ENCODE peak calls at places on chromosome 3, in eight cellular contexts. One of them, this sample, is unnamed.

GRCh38 chr3:102235679-102236078 is 199.1 kb upstream of the ZPLD1 start:
- DNase-seq in tibial artery: no peak
- DNase-seq in KG1: peak; percentile 19
- DNase-seq in fibroblast of the conjunctiva: peak; percentile 22
- DNase-seq in IMR-90: peak; percentile 27
- DNase-seq in cardiac fibroblast: no peak
- DNase-seq in suprapubic skin: no peak
- DNase-seq in natural killer cell: no peak
- DNase-seq in this sample: no peak

GRCh38 chr3:115478359-115478758 is 145.0 kb upstream of the GAP43 start:
- DNase-seq in suprapubic skin: no peak
- DNase-seq in tibial artery: no peak
- DNase-seq in KG1: no peak
- DNase-seq in natural killer cell: no peak
- DNase-seq in fibroblast of the conjunctiva: no peak
- DNase-seq in IMR-90: no peak
- DNase-seq in cardiac fibroblast: no peak
- DNase-seq in this sample: no peak

GRCh38 chr3:63655519-63655918 is 3.0 kb downstream of the SNTN start:
- DNase-seq in fibroblast of the conjunctiva: no peak
- DNase-seq in natural killer cell: no peak
- DNase-seq in IMR-90: peak; percentile 56
- DNase-seq in cardiac fibroblast: peak; percentile 28
- DNase-seq in tibial artery: no peak
- DNase-seq in KG1: no peak
- DNase-seq in suprapubic skin: no peak
- DNase-seq in this sample: no peak

GRCh38 chr3:81684739-81685395 is 76.6 kb downstream of the GBE1 start:
- DNase-seq in suprapubic skin: no peak
- DNase-seq in KG1: no peak
- DNase-seq in cardiac fibroblast: peak; percentile 45
- DNase-seq in fibroblast of the conjunctiva: no peak
- DNase-seq in IMR-90: peak; percentile 27
- DNase-seq in natural killer cell: no peak
- DNase-seq in tibial artery: no peak
- DNase-seq in this sample: no peak

GRCh38 chr3:126101521-126101982 is 17.6 kb upstream of the SLC41A3 start:
- DNase-seq in suprapubic skin: no peak
- DNase-seq in KG1: no peak
- DNase-seq in fibroblast of the conjunctiva: no peak
- DNase-seq in tibial artery: no peak
- DNase-seq in natural killer cell: no peak
- DNase-seq in cardiac fibroblast: no peak
- DNase-seq in IMR-90: no peak
- DNase-seq in this sample: peak; percentile 74

GRCh38 chr3:117473981-117474563 is 764.5 kb downstream of the TUSC7 start:
- DNase-seq in fibroblast of the conjunctiva: no peak
- DNase-seq in KG1: no peak
- DNase-seq in tibial artery: no peak
- DNase-seq in IMR-90: no peak
- DNase-seq in cardiac fibroblast: no peak
- DNase-seq in suprapubic skin: no peak
- DNase-seq in natural killer cell: no peak
- DNase-seq in this sample: no peak

GRCh38 chr3:33096103-33096868 is 660 bp downstream of the GLB1 start:
- DNase-seq in cardiac fibroblast: peak; percentile 46
- DNase-seq in natural killer cell: peak; percentile 36
- DNase-seq in suprapubic skin: no peak
- DNase-seq in tibial artery: peak; percentile 33
- DNase-seq in IMR-90: peak; percentile 30
- DNase-seq in fibroblast of the conjunctiva: no peak
- DNase-seq in KG1: no peak
- DNase-seq in this sample: peak; percentile 81

GRCh38 chr3:39657075-39657474 is 152.3 kb upstream of the MYRIP start:
- DNase-seq in tibial artery: no peak
- DNase-seq in natural killer cell: no peak
- DNase-seq in suprapubic skin: no peak
- DNase-seq in fibroblast of the conjunctiva: no peak
- DNase-seq in IMR-90: no peak
- DNase-seq in KG1: no peak
- DNase-seq in cardiac fibroblast: no peak
- DNase-seq in this sample: no peak

GRCh38 chr3:190242147-190242546 is 80.1 kb downstream of the CLDN1 start:
- DNase-seq in natural killer cell: no peak
- DNase-seq in tibial artery: no peak
- DNase-seq in cardiac fibroblast: no peak
- DNase-seq in suprapubic skin: no peak
- DNase-seq in fibroblast of the conjunctiva: no peak
- DNase-seq in IMR-90: no peak
- DNase-seq in KG1: no peak
- DNase-seq in this sample: no peak

GRCh38 chr3:128343287-128344045 is 123.2 kb downstream of the DNAJB8 start:
- DNase-seq in IMR-90: peak; percentile 66
- DNase-seq in cardiac fibroblast: peak; percentile 59
- DNase-seq in suprapubic skin: no peak
- DNase-seq in natural killer cell: no peak
- DNase-seq in tibial artery: no peak
- DNase-seq in fibroblast of the conjunctiva: no peak
- DNase-seq in KG1: no peak
- DNase-seq in this sample: no peak

GRCh38 chr3:156729460-156730179 is 55.2 kb downstream of the TIPARP start:
- DNase-seq in suprapubic skin: no peak
- DNase-seq in IMR-90: no peak
- DNase-seq in tibial artery: no peak
- DNase-seq in fibroblast of the conjunctiva: no peak
- DNase-seq in KG1: no peak
- DNase-seq in cardiac fibroblast: no peak
- DNase-seq in natural killer cell: no peak
- DNase-seq in this sample: no peak

GRCh38 chr3:12773724-12774105 is 14.7 kb upstream of the TMEM40 start:
- DNase-seq in KG1: no peak
- DNase-seq in fibroblast of the conjunctiva: no peak
- DNase-seq in tibial artery: no peak
- DNase-seq in suprapubic skin: peak; percentile 23
- DNase-seq in natural killer cell: no peak
- DNase-seq in cardiac fibroblast: no peak
- DNase-seq in IMR-90: no peak
- DNase-seq in this sample: no peak

GRCh38 chr3:197309528-197310361 is 11.3 kb upstream of the DLG1 start:
- DNase-seq in tibial artery: no peak
- DNase-seq in KG1: no peak
- DNase-seq in suprapubic skin: no peak
- DNase-seq in natural killer cell: no peak
- DNase-seq in IMR-90: peak; percentile 93
- DNase-seq in cardiac fibroblast: peak; percentile 88
- DNase-seq in fibroblast of the conjunctiva: peak; percentile 78
- DNase-seq in this sample: no peak

GRCh38 chr3:189936210-189936609 is 184.5 kb downstream of the P3H2 start:
- DNase-seq in IMR-90: no peak
- DNase-seq in suprapubic skin: no peak
- DNase-seq in tibial artery: no peak
- DNase-seq in KG1: no peak
- DNase-seq in fibroblast of the conjunctiva: no peak
- DNase-seq in natural killer cell: no peak
- DNase-seq in cardiac fibroblast: no peak
- DNase-seq in this sample: no peak

GRCh38 chr3:94525039-94525438 is 462.2 kb downstream of the NSUN3 start:
- DNase-seq in KG1: no peak
- DNase-seq in natural killer cell: no peak
- DNase-seq in cardiac fibroblast: peak; percentile 10
- DNase-seq in suprapubic skin: no peak
- DNase-seq in IMR-90: peak; percentile 13
- DNase-seq in tibial artery: no peak
- DNase-seq in fibroblast of the conjunctiva: no peak
- DNase-seq in this sample: no peak

GRCh38 chr3:61524933-61525332 is 36.4 kb upstream of the PTPRG start:
- DNase-seq in KG1: no peak
- DNase-seq in natural killer cell: no peak
- DNase-seq in fibroblast of the conjunctiva: no peak
- DNase-seq in suprapubic skin: no peak
- DNase-seq in cardiac fibroblast: peak; percentile 31
- DNase-seq in tibial artery: no peak
- DNase-seq in IMR-90: no peak
- DNase-seq in this sample: no peak

GRCh38 chr3:132404276-132404675 is 13.0 kb upstream of the DNAJC13 start:
- DNase-seq in suprapubic skin: no peak
- DNase-seq in KG1: no peak
- DNase-seq in tibial artery: no peak
- DNase-seq in fibroblast of the conjunctiva: no peak
- DNase-seq in IMR-90: no peak
- DNase-seq in natural killer cell: no peak
- DNase-seq in cardiac fibroblast: peak; percentile 54
- DNase-seq in this sample: no peak

GRCh38 chr3:155387571-155387970 is 94.1 kb upstream of the STRIT1 start:
- DNase-seq in IMR-90: no peak
- DNase-seq in tibial artery: no peak
- DNase-seq in KG1: no peak
- DNase-seq in natural killer cell: no peak
- DNase-seq in fibroblast of the conjunctiva: no peak
- DNase-seq in cardiac fibroblast: no peak
- DNase-seq in suprapubic skin: no peak
- DNase-seq in this sample: no peak

GRCh38 chr3:113054552-113054951 is 63.8 kb downstream of the GTPBP8 start:
- DNase-seq in IMR-90: peak; percentile 69
- DNase-seq in natural killer cell: no peak
- DNase-seq in tibial artery: no peak
- DNase-seq in KG1: no peak
- DNase-seq in fibroblast of the conjunctiva: peak; percentile 41
- DNase-seq in suprapubic skin: no peak
- DNase-seq in cardiac fibroblast: peak; percentile 80
- DNase-seq in this sample: no peak

GRCh38 chr3:128021768-128022372 is 30.4 kb upstream of the SEC61A1 start:
- DNase-seq in KG1: no peak
- DNase-seq in cardiac fibroblast: no peak
- DNase-seq in tibial artery: no peak
- DNase-seq in fibroblast of the conjunctiva: no peak
- DNase-seq in IMR-90: no peak
- DNase-seq in natural killer cell: no peak
- DNase-seq in suprapubic skin: no peak
- DNase-seq in this sample: no peak

GRCh38 chr3:72306800-72307341 is 521.9 kb upstream of the PROK2 start:
- DNase-seq in cardiac fibroblast: no peak
- DNase-seq in natural killer cell: no peak
- DNase-seq in KG1: no peak
- DNase-seq in IMR-90: peak; percentile 33
- DNase-seq in tibial artery: no peak
- DNase-seq in fibroblast of the conjunctiva: peak; percentile 49
- DNase-seq in suprapubic skin: no peak
- DNase-seq in this sample: no peak

GRCh38 chr3:101325393-101326134 is 5.2 kb upstream of the IMPG2 start:
- DNase-seq in suprapubic skin: no peak
- DNase-seq in natural killer cell: no peak
- DNase-seq in IMR-90: no peak
- DNase-seq in cardiac fibroblast: no peak
- DNase-seq in KG1: no peak
- DNase-seq in fibroblast of the conjunctiva: peak; percentile 4
- DNase-seq in tibial artery: no peak
- DNase-seq in this sample: no peak

GRCh38 chr3:99111235-99111634 is 209.7 kb upstream of the DCBLD2 start:
- DNase-seq in KG1: no peak
- DNase-seq in tibial artery: no peak
- DNase-seq in suprapubic skin: no peak
- DNase-seq in natural killer cell: no peak
- DNase-seq in fibroblast of the conjunctiva: no peak
- DNase-seq in cardiac fibroblast: no peak
- DNase-seq in IMR-90: peak; percentile 56
- DNase-seq in this sample: no peak

GRCh38 chr3:105847452-105847851 is 21.4 kb downstream of the CBLB start:
- DNase-seq in KG1: no peak
- DNase-seq in fibroblast of the conjunctiva: no peak
- DNase-seq in natural killer cell: no peak
- DNase-seq in suprapubic skin: no peak
- DNase-seq in tibial artery: no peak
- DNase-seq in IMR-90: no peak
- DNase-seq in cardiac fibroblast: no peak
- DNase-seq in this sample: no peak

GRCh38 chr3:35772364-35773009 is 133.2 kb downstream of the ARPP21 start:
- DNase-seq in KG1: no peak
- DNase-seq in suprapubic skin: no peak
- DNase-seq in IMR-90: no peak
- DNase-seq in cardiac fibroblast: no peak
- DNase-seq in fibroblast of the conjunctiva: no peak
- DNase-seq in tibial artery: no peak
- DNase-seq in natural killer cell: no peak
- DNase-seq in this sample: no peak

GRCh38 chr3:180802837-180803236 is 109.6 kb upstream of the FXR1 start:
- DNase-seq in KG1: no peak
- DNase-seq in suprapubic skin: no peak
- DNase-seq in fibroblast of the conjunctiva: peak; percentile 1
- DNase-seq in tibial artery: no peak
- DNase-seq in IMR-90: peak; percentile 4
- DNase-seq in natural killer cell: no peak
- DNase-seq in cardiac fibroblast: peak; percentile 46
- DNase-seq in this sample: no peak

GRCh38 chr3:115999598-115999997 is 376.3 kb downstream of the GAP43 start:
- DNase-seq in IMR-90: peak; percentile 20
- DNase-seq in natural killer cell: no peak
- DNase-seq in suprapubic skin: no peak
- DNase-seq in cardiac fibroblast: no peak
- DNase-seq in fibroblast of the conjunctiva: no peak
- DNase-seq in tibial artery: no peak
- DNase-seq in KG1: no peak
- DNase-seq in this sample: no peak

GRCh38 chr3:127304121-127304744 is 16.4 kb upstream of the PRR20G start:
- DNase-seq in fibroblast of the conjunctiva: no peak
- DNase-seq in tibial artery: no peak
- DNase-seq in KG1: no peak
- DNase-seq in suprapubic skin: no peak
- DNase-seq in cardiac fibroblast: no peak
- DNase-seq in natural killer cell: no peak
- DNase-seq in IMR-90: no peak
- DNase-seq in this sample: no peak

GRCh38 chr3:175404026-175404425 is 544.9 kb downstream of the NAALADL2 start:
- DNase-seq in IMR-90: peak; percentile 32
- DNase-seq in natural killer cell: no peak
- DNase-seq in suprapubic skin: no peak
- DNase-seq in KG1: no peak
- DNase-seq in fibroblast of the conjunctiva: peak; percentile 56
- DNase-seq in cardiac fibroblast: peak; percentile 73
- DNase-seq in tibial artery: peak; percentile 21
- DNase-seq in this sample: no peak

GRCh38 chr3:105367406-105368213 is 901 bp downstream of the ALCAM start:
- DNase-seq in suprapubic skin: peak; percentile 84
- DNase-seq in fibroblast of the conjunctiva: no peak
- DNase-seq in tibial artery: peak; percentile 71
- DNase-seq in KG1: peak; percentile 42
- DNase-seq in cardiac fibroblast: peak; percentile 73
- DNase-seq in natural killer cell: peak; percentile 29
- DNase-seq in IMR-90: peak; percentile 70
- DNase-seq in this sample: peak; percentile 78

GRCh38 chr3:10518506-10519150 is 13.2 kb upstream of the ATP2B2 start:
- DNase-seq in cardiac fibroblast: peak; percentile 21
- DNase-seq in natural killer cell: no peak
- DNase-seq in KG1: no peak
- DNase-seq in tibial artery: no peak
- DNase-seq in fibroblast of the conjunctiva: no peak
- DNase-seq in IMR-90: peak; percentile 58
- DNase-seq in suprapubic skin: peak; percentile 53
- DNase-seq in this sample: peak; percentile 60

GRCh38 chr3:114490829-114491228 is 197.0 kb downstream of the TIGIT start:
- DNase-seq in IMR-90: no peak
- DNase-seq in natural killer cell: no peak
- DNase-seq in KG1: no peak
- DNase-seq in tibial artery: no peak
- DNase-seq in cardiac fibroblast: no peak
- DNase-seq in fibroblast of the conjunctiva: no peak
- DNase-seq in suprapubic skin: no peak
- DNase-seq in this sample: no peak

GRCh38 chr3:148800414-148800813 is 27.2 kb upstream of the CPB1 start:
- DNase-seq in suprapubic skin: no peak
- DNase-seq in KG1: no peak
- DNase-seq in IMR-90: no peak
- DNase-seq in tibial artery: no peak
- DNase-seq in natural killer cell: no peak
- DNase-seq in fibroblast of the conjunctiva: no peak
- DNase-seq in cardiac fibroblast: no peak
- DNase-seq in this sample: no peak

GRCh38 chr3:170977911-170978310 is 48.6 kb downstream of the SLC2A2 start:
- DNase-seq in IMR-90: peak; percentile 23
- DNase-seq in cardiac fibroblast: peak; percentile 58
- DNase-seq in tibial artery: no peak
- DNase-seq in natural killer cell: no peak
- DNase-seq in suprapubic skin: no peak
- DNase-seq in fibroblast of the conjunctiva: peak; percentile 34
- DNase-seq in KG1: no peak
- DNase-seq in this sample: no peak